ENCODE peak calls at places on chromosomes 12 and 14, in four cellular contexts. B is iPS DF 6.9, D is amniotic stem cell, G is NCI-H187 treated with DMSO at 0.1 percent for 48 hours. O is an unnamed sample.

GRCh38 chr14:97707603-97708002 is 910.4 kb downstream of the VRK1 start:
- DNase-seq in B (no peak), D (no peak), G (no peak), O (no peak)

GRCh38 chr12:78060186-78060585 is 229.5 kb downstream of the NAV3 start:
- DNase-seq in G (no peak), B (no peak), D (no peak), O (peak)

GRCh38 chr14:41604793-41605534 is 1.7 kb upstream of the LRFN5 start:
- DNase-seq in G (peak), B (no peak), D (peak), O (no peak)

GRCh38 chr12:56007892-56008471 is 10.9 kb downstream of the SUOX start:
- DNase-seq in D (no peak), B (no peak), G (no peak), O (no peak)

GRCh38 chr14:53929871-53930685 is 26.5 kb downstream of the BMP4 start:
- DNase-seq in G (no peak), D (no peak), B (no peak), O (peak)

GRCh38 chr14:69921052-69921451 is 41.8 kb downstream of the SMOC1 start:
- DNase-seq in G (no peak), D (no peak), B (no peak), O (peak)

GRCh38 chr12:77294016-77294415 is 228.6 kb upstream of the E2F7 start:
- DNase-seq in D (no peak), B (no peak), G (no peak), O (peak)

GRCh38 chr12:53719649-53720048 is 7.6 kb downstream of the CALCOCO1 start:
- DNase-seq in B (no peak), D (no peak), G (no peak), O (no peak)

GRCh38 chr12:126353604-126354003 is 1288.4 kb downstream of the AACS start:
- DNase-seq in B (no peak), G (no peak), D (no peak), O (peak)

GRCh38 chr14:31080060-31080459 is 53.9 kb upstream of the STRN3 start:
- DNase-seq in B (no peak), G (no peak), D (no peak), O (peak)

GRCh38 chr14:99513183-99513694 is 32.0 kb downstream of the CCNK start:
- DNase-seq in G (no peak), D (no peak), B (no peak), O (no peak)

GRCh38 chr12:115461401-115461800 is 777.4 kb upstream of the TBX3 start:
- DNase-seq in B (no peak), G (no peak), D (no peak), O (no peak)

GRCh38 chr14:105148604-105149145 is 19.9 kb downstream of the JAG2 start:
- DNase-seq in G (no peak), B (no peak), D (no peak), O (no peak)

GRCh38 chr12:109541412-109541725 is 31.9 kb downstream of the MMAB start:
- DNase-seq in G (no peak), B (no peak), D (no peak), O (no peak)

GRCh38 chr14:101083564-101084435 is 180.3 kb upstream of the RTL1 start:
- DNase-seq in D (no peak), G (no peak), B (no peak), O (no peak)

GRCh38 chr12:13114251-13115052 is 11.0 kb upstream of the GSG1 start:
- DNase-seq in G (no peak), B (no peak), D (no peak), O (no peak)

GRCh38 chr12:28780096-28780495 is 369.0 kb upstream of the FAR2 start:
- DNase-seq in D (no peak), B (no peak), G (no peak), O (peak)

GRCh38 chr12:65685514-65685913 is 138.8 kb upstream of the HMGA2 start:
- DNase-seq in G (no peak), D (no peak), B (peak), O (peak)

GRCh38 chr12:94973202-94973601 is 30.3 kb downstream of the NDUFA12 start:
- DNase-seq in B (no peak), D (peak), G (no peak), O (no peak)

O was measured in bronchial epithelial cell.